ENCODE peak calls at places on chromosomes 16 and 17, in seven cellular contexts. R, L, T, X, P, S and D are unnamed samples. For H3K4me1, the result is how much of the 10 kb centered on the place peaks cover.

GRCh38 chr16:75294773-75295172 is 43.3 kb upstream of the BCAR1 start:
- DNase-seq in X (no peak), R (no peak), P (peak), S (no peak), L (no peak), T (no peak), D (no peak)

GRCh38 chr17:48244814-48245213 is 137.2 kb downstream of the SNX11 start:
- DNase-seq in S (peak), P (no peak), T (no peak), L (no peak), R (no peak), X (no peak), D (no peak)

GRCh38 chr17:751269-752001 is 629 bp downstream of the GEMIN4 start:
- DNase-seq in X (peak), L (no peak), R (peak), P (no peak), S (peak), T (peak), D (no peak)

GRCh38 chr17:16197276-16197675 is 18.1 kb downstream of the NCOR1 start:
- DNase-seq in R (no peak), P (no peak), T (no peak), S (no peak), L (no peak), X (no peak), D (no peak)

GRCh38 chr17:72946126-72946525 is 146.4 kb downstream of the SLC39A11 start:
- DNase-seq in X (no peak), T (no peak), L (no peak), S (no peak), R (no peak), P (no peak), D (no peak)

GRCh38 chr17:41530062-41531048 is 2.2 kb upstream of the KRT19 start:
- DNase-seq in X (no peak), S (peak), R (no peak), P (no peak), T (no peak), L (no peak), D (no peak)

GRCh38 chr17:42266918-42267766 is 9.0 kb downstream of the STAT5B start:
- DNase-seq in R (no peak), P (no peak), S (peak), X (no peak), T (no peak), L (no peak), D (no peak)

GRCh38 chr16:76278976-76279375 is 1.8 kb downstream of the CNTNAP4 start:
- DNase-seq in L (peak), X (no peak), S (no peak), R (no peak), P (no peak), T (no peak), D (no peak)

GRCh38 chr17:80951121-80952090 is 40.2 kb upstream of the CHMP6 start:
- DNase-seq in S (no peak), T (no peak), P (peak), L (no peak), R (no peak), X (no peak), D (peak)

GRCh38 chr17:28282596-28282995 is 36.4 kb upstream of the TMEM97 start:
- DNase-seq in T (no peak), L (no peak), S (peak), R (no peak), X (no peak), P (no peak), D (no peak)

GRCh38 chr17:77571141-77571540 is 387.4 kb upstream of the TNRC6C start:
- DNase-seq in P (no peak), R (no peak), X (no peak), S (no peak), T (no peak), L (no peak), D (no peak)

GRCh38 chr16:680967-681745 is 946 bp downstream of the STUB1 start:
- DNase-seq in X (no peak), R (no peak), P (no peak), L (no peak), T (no peak), S (peak), D (peak)

GRCh38 chr17:44970136-44970737 is 2.1 kb upstream of the C1QL1 start:
- DNase-seq in R (peak), X (no peak), L (no peak), T (peak), S (peak), P (peak), D (no peak)

GRCh38 chr17:64622931-64623654 is 39.0 kb downstream of the SMURF2 start:
- DNase-seq in S (peak), P (no peak), X (no peak), T (no peak), R (no peak), L (no peak), D (no peak)

GRCh38 chr17:79859676-79860615 is 20.7 kb upstream of the CBX4 start:
- DNase-seq in L (no peak), R (no peak), X (no peak), P (peak), T (no peak), S (no peak), D (peak)

GRCh38 chr17:50837286-50837979 is 2.0 kb downstream of the WFIKKN2 start:
- DNase-seq in S (no peak), P (peak), L (no peak), X (no peak), T (no peak), R (no peak), D (no peak)

GRCh38 chr17:67441052-67441738 is 64.1 kb downstream of the PITPNC1 start:
- DNase-seq in S (peak), L (no peak), P (peak), X (peak), T (peak), R (no peak), D (no peak)

GRCh38 chr17:58276423-58276822 is 4.3 kb downstream of the MPO start:
- DNase-seq in S (no peak), P (no peak), T (no peak), R (no peak), X (no peak), L (no peak), D (no peak)

GRCh38 chr16:85982563-85982939 is 83.6 kb downstream of the IRF8 start:
- DNase-seq in R (peak), X (no peak), P (peak), T (no peak), L (no peak), S (no peak), D (peak)

GRCh38 chr17:61338874-61339478 is 60.7 kb upstream of the TBX2 start:
- DNase-seq in X (no peak), T (no peak), R (no peak), S (no peak), P (no peak), L (no peak), D (no peak)
- H3K4me1 ChIP-seq in X (under half), T (under half), R (under half), S (under half), P (under half), L (under half), D (under half)

DNA sequence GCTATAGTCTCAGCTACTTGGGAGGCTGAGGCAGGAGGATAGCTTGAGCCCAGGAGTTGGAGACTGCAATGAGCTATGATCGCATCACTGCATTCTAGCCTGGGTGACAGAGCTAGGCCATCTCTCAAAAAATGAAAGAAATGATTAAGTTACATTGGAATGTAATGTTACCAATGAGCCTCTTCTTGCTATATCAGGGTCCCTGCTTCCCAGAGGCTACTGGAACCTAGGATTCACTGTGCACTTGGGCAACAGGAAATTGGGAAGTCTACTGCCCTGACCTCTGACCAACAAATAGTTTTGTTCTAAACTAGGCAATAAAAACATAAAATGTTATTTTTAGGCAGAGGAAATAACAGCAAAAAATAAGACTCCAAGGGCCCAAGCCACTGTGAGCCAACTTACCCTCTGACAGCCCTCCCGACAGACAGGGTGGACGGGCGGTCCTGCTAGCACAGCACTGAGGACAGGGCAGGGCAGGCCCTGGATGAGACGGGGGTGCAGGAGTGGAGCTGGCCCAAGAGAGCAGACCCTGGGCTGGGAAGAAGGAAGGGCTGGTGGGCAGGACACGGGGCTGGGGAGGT is 27.5 kb downstream of the NSMCE1 start:
- DNase-seq in P (no peak), X (no peak), L (no peak), T (no peak), S (peak), R (no peak), D (peak)
- H3K4me1 ChIP-seq in P (under half), X (half or more), L (under half), T (under half), S (half or more), R (half or more), D (half or more)

GRCh38 chr17:81996757-81997441 is 19.5 kb downstream of the ASPSCR1 start:
- DNase-seq in L (no peak), R (no peak), P (no peak), X (no peak), T (no peak), S (no peak), D (no peak)

GRCh38 chr17:81999587-81999974 is 22.2 kb downstream of the ASPSCR1 start:
- DNase-seq in L (no peak), T (no peak), P (no peak), R (no peak), S (no peak), X (no peak), D (no peak)

GRCh38 chr17:81996232-81996756 is 18.9 kb downstream of the ASPSCR1 start:
- DNase-seq in R (no peak), P (no peak), X (no peak), L (no peak), T (no peak), S (no peak), D (peak)

GRCh38 chr17:81998719-81999438 is 21.4 kb downstream of the ASPSCR1 start:
- DNase-seq in X (no peak), L (no peak), P (no peak), R (no peak), S (no peak), T (no peak), D (no peak)

GRCh38 chr17:81998222-81998621 is 20.8 kb downstream of the ASPSCR1 start:
- DNase-seq in S (no peak), T (no peak), P (no peak), L (no peak), X (no peak), R (no peak), D (no peak)
- H3K4me1 ChIP-seq in S (under half), T (under half), P (under half), L (under half), X (under half), R (under half), D (under half)

GRCh38 chr16:2517954-2518605 is 2.1 kb upstream of the AMDHD2 start:
- DNase-seq in L (no peak), P (no peak), X (no peak), T (no peak), S (no peak), R (no peak), D (no peak)
- H3K4me1 ChIP-seq in L (under half), P (under half), X (half or more), T (half or more), S (under half), R (half or more), D (under half)

GRCh38 chr16:19698480-19699465 is 19.3 kb downstream of the KNOP1 start:
- DNase-seq in L (no peak), X (no peak), S (peak), P (peak), R (no peak), T (no peak), D (no peak)
- H3K4me1 ChIP-seq in L (under half), X (under half), S (under half), P (under half), R (half or more), T (under half), D (under half)

DNA sequence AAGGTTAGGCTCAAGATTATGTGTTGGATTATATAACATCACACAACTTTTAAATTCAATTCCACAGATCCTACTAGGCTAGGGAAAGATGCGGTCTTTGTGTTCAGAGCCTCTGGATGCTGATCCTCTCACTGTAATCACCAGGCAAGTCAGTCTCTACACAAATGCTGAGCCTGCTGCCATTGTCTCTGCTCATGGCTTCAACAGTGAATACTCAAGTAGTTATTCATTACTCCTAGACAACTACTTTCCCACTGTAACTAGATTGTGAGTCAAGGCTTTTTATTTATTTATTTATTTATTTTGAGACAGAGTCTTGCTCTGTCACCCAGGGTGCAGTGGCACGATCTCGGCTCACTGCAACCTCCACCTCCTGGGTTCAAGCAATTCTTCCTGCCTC is 15.8 kb upstream of the NDUFAB1 start:
- DNase-seq in S (no peak), R (no peak), T (no peak), L (no peak), P (no peak), X (no peak), D (no peak)
- H3K4me1 ChIP-seq in S (under half), R (under half), T (under half), L (under half), P (under half), X (under half), D (under half)